ENCODE peak calls at places on chromosomes 7 and 10, in four cellular contexts. H is heart right ventricle, G is OCI-LY7, O is keratinocyte. X is an unnamed sample. For H3K4me1, the result is how much of the 10 kb centered on the place peaks cover.

GRCh38 chr10:86329896-86330680 is 36.5 kb downstream of the GRID1 start:
- DNase-seq in H (no peak), G (no peak), O (no peak), X (no peak)

GRCh38 chr7:158976468-158976848 is 120.1 kb downstream of the DYNC2I1 start:
- DNase-seq in H (no peak), G (no peak), O (no peak), X (no peak)

GRCh38 chr7:12647364-12648219 is 39.8 kb upstream of the ARL4A start:
- DNase-seq in H (no peak), G (no peak), O (peak), X (no peak)

GRCh38 chr7:4809691-4810090 is 34.3 kb downstream of the AP5Z1 start:
- DNase-seq in H (no peak), G (no peak), O (no peak), X (no peak)

GRCh38 chr10:88417337-88417736 is 165.8 kb downstream of the RNLS start:
- DNase-seq in H (no peak), G (no peak), O (no peak), X (no peak)

GRCh38 chr7:38840736-38841460 is 68.1 kb downstream of the VPS41 start:
- DNase-seq in H (no peak), G (no peak), O (no peak), X (peak)

GRCh38 chr7:30800785-30801252 is 29.6 kb downstream of the MINDY4 start:
- DNase-seq in H (no peak), G (peak), O (no peak), X (peak)

GRCh38 chr10:89100680-89101079 is 106.4 kb downstream of the CH25H start:
- DNase-seq in H (no peak), G (no peak), O (no peak), X (no peak)

GRCh38 chr7:10128748-10129147 is 844.9 kb upstream of the PHF14 start:
- DNase-seq in H (no peak), G (no peak), O (no peak), X (no peak)

GRCh38 chr10:43196981-43197833 is 59.0 kb downstream of the CSGALNACT2 start:
- DNase-seq in H (no peak), G (no peak), O (no peak), X (no peak)

GRCh38 chr7:99079104-99079503 is 64.8 kb downstream of the SMURF1 start:
- DNase-seq in H (no peak), G (no peak), O (no peak), X (peak)

GRCh38 chr7:111168182-111168581 is 77.3 kb downstream of the LRRN3 start:
- DNase-seq in H (no peak), G (no peak), O (no peak), X (no peak)

GRCh38 chr10:126736737-126737136 is 66.2 kb upstream of the C10orf90 start:
- DNase-seq in H (no peak), G (no peak), O (no peak), X (no peak)

DNA sequence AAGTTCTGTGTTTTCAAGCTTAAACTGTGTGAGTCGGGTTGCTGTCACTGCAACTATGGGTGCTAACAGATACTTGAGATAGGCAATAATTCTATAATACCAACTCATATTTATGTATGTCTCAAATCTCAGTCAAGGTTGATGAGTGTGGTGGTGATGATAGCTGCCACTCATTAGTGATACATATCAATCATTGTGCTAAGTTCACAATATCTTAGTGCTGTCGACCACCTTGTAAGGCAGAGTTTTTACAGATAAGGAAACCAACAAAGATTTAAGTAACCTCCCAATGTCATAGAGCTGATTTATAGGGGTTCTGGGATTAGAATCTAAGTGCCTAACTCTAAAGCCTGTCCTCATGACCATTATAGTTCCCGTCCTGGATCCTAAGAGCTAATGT is 82.5 kb downstream of the ELAPOR2 start:
- DNase-seq in H (no peak), G (no peak), O (no peak), X (no peak)
- H3K27ac ChIP-seq in H (no peak), G (no peak), O (no peak), X (no peak)

DNA sequence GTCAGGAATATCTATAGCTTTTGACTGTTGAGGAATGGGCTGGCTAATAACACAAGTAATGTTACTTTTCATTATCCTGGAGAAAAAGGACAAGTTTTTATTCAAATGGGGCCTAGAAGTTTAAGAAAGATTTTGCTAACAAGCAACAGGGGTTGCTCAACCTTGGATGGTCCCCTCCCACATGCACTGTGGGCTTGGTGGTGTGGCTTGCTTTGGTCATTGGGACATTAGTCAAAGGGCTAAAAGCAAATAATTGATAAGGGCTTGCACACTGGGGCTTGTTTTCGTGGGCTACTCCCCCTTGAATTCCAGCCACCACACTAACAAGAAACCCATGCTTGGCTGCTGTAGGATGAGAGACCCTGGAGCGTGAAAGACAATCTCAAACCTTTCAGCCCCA is 127.6 kb downstream of the JCAD start:
- DNase-seq in H (no peak), G (no peak), O (no peak), X (no peak)
- H3K4me1 ChIP-seq in H (under half), G (under half), O (under half), X (under half)

DNA sequence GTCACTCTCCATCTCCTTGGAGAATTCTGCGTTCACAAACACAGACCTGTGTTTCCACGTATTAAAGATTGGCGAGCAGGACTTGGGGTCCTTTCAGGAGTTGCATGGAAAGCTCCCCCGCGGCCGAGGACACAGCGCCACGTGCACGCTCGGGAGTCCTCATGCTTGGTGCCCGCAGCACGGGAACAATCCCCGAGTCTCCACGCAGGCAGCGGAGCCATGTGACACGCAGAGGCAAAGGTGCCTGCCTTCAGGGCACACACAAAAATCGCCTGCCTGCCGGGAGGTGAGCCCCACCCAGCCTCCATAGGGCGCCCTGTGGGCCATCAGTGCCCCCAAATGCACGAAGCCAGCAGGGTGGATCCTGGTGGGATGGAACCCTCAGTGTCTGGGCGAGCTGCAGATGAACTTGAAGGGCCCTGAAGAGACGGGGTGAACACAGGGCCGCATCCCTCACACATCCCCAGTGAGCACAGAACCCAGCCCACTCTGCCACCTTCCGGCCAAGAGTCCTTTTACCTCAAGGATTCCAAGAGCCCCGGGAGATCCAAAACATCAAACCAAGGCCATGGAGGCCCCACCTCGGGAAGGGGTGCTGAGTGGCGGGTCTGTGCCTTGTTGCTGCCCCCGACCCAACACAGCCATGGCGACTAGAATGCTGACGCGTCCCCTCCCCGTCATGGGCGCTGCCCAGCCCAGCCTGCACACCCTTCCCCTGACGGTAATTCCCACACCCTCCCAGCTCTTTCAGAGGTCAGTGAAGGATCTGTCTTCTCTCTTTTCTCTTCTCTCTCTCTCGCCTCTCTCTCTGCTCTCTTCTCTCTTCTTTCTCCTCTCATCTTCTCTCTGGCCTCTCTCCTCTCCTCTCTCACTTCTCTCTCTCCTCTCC is 55.9 kb downstream of the CFAP46 start:
- DNase-seq in H (peak), G (peak), O (no peak), X (no peak)
- TF ChIP-seq CTCF in H (no peak), G (no peak), O (no peak), X (no peak)

GRCh38 chr10:19931886-19932285 is 115.7 kb downstream of the PLXDC2 start:
- DNase-seq in H (no peak), G (no peak), O (no peak), X (no peak)

GRCh38 chr10:19929466-19930140 is 113.4 kb downstream of the PLXDC2 start:
- DNase-seq in H (no peak), G (no peak), O (no peak), X (no peak)

GRCh38 chr10:19933772-19934171 is 117.5 kb downstream of the PLXDC2 start:
- DNase-seq in H (no peak), G (no peak), O (no peak), X (no peak)

GRCh38 chr10:19932806-19933371 is 116.7 kb downstream of the PLXDC2 start:
- DNase-seq in H (no peak), G (no peak), O (no peak), X (no peak)

GRCh38 chr10:19930936-19931859 is 115.0 kb downstream of the PLXDC2 start:
- DNase-seq in H (no peak), G (peak), O (no peak), X (peak)
- H3K27ac ChIP-seq in H (peak), G (no peak), O (peak), X (peak)

GRCh38 chr7:101169838-101170531 is 4.6 kb upstream of the VGF start:
- DNase-seq in H (peak), G (peak), O (no peak), X (peak)

GRCh38 chr7:101172005-101172853 is 6.9 kb upstream of the VGF start:
- DNase-seq in H (no peak), G (peak), O (no peak), X (no peak)

GRCh38 chr7:101171442-101171837 is 6.1 kb upstream of the VGF start:
- DNase-seq in H (no peak), G (no peak), O (no peak), X (no peak)

GRCh38 chr7:101169110-101169837 is 3.9 kb upstream of the VGF start:
- DNase-seq in H (no peak), G (no peak), O (no peak), X (no peak)

DNA sequence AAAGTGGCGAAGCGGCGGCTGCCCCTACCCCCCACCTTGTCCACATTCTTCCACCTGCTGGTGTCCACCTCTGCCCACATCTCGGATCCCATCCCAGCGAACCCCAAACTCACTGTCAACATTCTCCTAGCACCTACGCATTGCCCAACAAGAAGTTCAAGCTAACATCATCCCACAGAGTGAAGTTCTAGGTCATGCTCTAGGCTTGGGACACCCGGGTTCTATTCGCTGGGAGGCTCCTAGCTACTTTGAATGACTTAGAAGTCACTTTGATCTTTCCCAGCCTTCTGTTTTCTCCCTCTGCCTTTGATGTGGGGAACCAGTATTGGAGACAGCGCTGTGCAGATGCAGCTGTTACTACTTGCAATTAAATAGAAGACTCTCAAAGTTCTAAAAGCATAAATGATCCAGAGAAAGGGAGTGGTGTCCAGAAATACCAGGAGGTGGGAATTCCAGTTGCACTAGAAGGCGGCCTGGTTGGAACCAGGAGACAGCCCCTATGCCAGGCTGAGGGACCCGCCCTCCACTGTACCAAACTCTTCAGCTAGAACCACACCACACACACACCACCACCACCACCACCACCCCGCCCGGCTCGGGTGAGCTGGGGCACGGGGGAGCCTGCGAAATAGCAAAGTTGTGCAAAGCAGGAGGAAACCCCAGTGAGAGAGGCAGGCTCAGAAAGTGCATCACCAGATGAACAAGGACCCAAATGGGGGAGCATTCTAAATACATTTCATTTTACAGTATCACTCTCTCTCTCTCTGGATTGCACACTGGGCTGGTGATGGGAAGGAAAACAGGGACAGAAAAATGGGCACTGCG is 5.5 kb upstream of the VGF start:
- DNase-seq in H (no peak), G (no peak), O (no peak), X (no peak)
- H3K4me1 ChIP-seq in H (under half), G (under half), O (under half), X (under half)

GRCh38 chr10:119428789-119429188 is 113.7 kb downstream of the RGS10 start:
- DNase-seq in H (no peak), G (no peak), O (no peak), X (no peak)
- TF ChIP-seq CTCF in H (no peak), G (no peak), O (no peak), X (no peak)

GRCh38 chr10:70589762-70590662 is 12.5 kb downstream of the PRF1 start:
- DNase-seq in H (no peak), G (no peak), O (no peak), X (no peak)
- H3K27ac ChIP-seq in H (peak), G (no peak), O (no peak), X (no peak)